ENCODE peak calls at places on chromosomes 2 and 18, in four cellular contexts. S is cardiac fibroblast, P is tibial artery, I is heart right ventricle. T is an unnamed sample.

GRCh38 chr2:74653985-74654882 is at the start of gene SEMA4F:
- DNase-seq in S (peak; percentile 94), I (peak; percentile 97), P (peak; percentile 95), T (peak; percentile 95)

GRCh38 chr2:56565143-56565542 is 381.4 kb downstream of the CCDC85A start:
- DNase-seq in P (no peak), I (no peak), S (no peak), T (no peak)

GRCh38 chr2:26609839-26610277 is 31.3 kb downstream of the CIB4 start:
- DNase-seq in S (no peak), P (no peak), I (no peak), T (no peak)

GRCh38 chr2:139992078-139992477 is 1211.9 kb upstream of the NXPH2 start:
- DNase-seq in I (no peak), P (no peak), S (no peak), T (no peak)

GRCh38 chr2:172168917-172169346 is 66.2 kb upstream of the DLX2 start:
- DNase-seq in I (no peak), S (peak; percentile 52), P (no peak), T (no peak)

GRCh38 chr2:11866358-11867335 is 120.2 kb downstream of the LPIN1 start:
- DNase-seq in I (no peak), S (no peak), P (no peak), T (no peak)

GRCh38 chr2:36455011-36455410 is 99.4 kb downstream of the CRIM1 start:
- DNase-seq in I (no peak), P (no peak), S (no peak), T (no peak)

GRCh38 chr18:62524443-62525200 is 1.8 kb downstream of the ZCCHC2 start:
- DNase-seq in I (peak; percentile 42), P (peak; percentile 47), S (peak; percentile 48), T (peak; percentile 69)

GRCh38 chr18:45567123-45567522 is 48.2 kb upstream of the SLC14A2 start:
- DNase-seq in I (no peak), S (peak; percentile 40), P (peak; percentile 43), T (no peak)

GRCh38 chr2:197324801-197325200 is 14.2 kb upstream of the ANKRD44 start:
- DNase-seq in P (no peak), I (no peak), S (no peak), T (no peak)

GRCh38 chr2:207353836-207354235 is 175.9 kb upstream of the CREB1 start:
- DNase-seq in S (no peak), P (no peak), I (no peak), T (no peak)

GRCh38 chr2:42025151-42025582 is 22.7 kb upstream of the PKDCC start:
- DNase-seq in S (peak; percentile 93), I (peak; percentile 71), P (peak; percentile 40), T (no peak)

GRCh38 chr2:102238039-102238756 is 51.4 kb downstream of the IL1RL2 start:
- DNase-seq in I (no peak), S (peak; percentile 88), P (no peak), T (no peak)

GRCh38 chr2:226795281-226796011 is 4.2 kb downstream of the IRS1 start:
- DNase-seq in I (peak; percentile 10), S (no peak), P (peak; percentile 23), T (no peak)

GRCh38 chr2:62856228-62857040 is 150.9 kb downstream of the EHBP1 start:
- DNase-seq in I (no peak), P (no peak), S (no peak), T (no peak)

GRCh38 chr2:98704499-98705332 is 26.2 kb downstream of the MGAT4A start:
- DNase-seq in P (no peak), S (no peak), I (no peak), T (no peak)

GRCh38 chr2:195533771-195534642 is 123.0 kb upstream of the SLC39A10 start:
- DNase-seq in S (peak; percentile 88), P (peak; percentile 83), I (peak; percentile 32), T (peak; percentile 42)

GRCh38 chr2:147456729-147457128 is 388.1 kb upstream of the ACVR2A start:
- DNase-seq in I (no peak), P (no peak), S (peak; percentile 14), T (no peak)

GRCh38 chr2:224442092-224442999 is 40.4 kb upstream of the FAM124B start:
- DNase-seq in P (no peak), S (peak; percentile 29), I (no peak), T (peak; percentile 4)

GRCh38 chr2:48283870-48284269 is 246.1 kb upstream of the STON1 start:
- DNase-seq in I (no peak), S (no peak), P (no peak), T (no peak)

GRCh38 chr2:217106650-217107014 is 246.8 kb upstream of the TNP1 start:
- DNase-seq in S (peak; percentile 15), I (no peak), P (no peak), T (no peak)

GRCh38 chr2:220935789-220936321 is 636.2 kb downstream of the EPHA4 start:
- DNase-seq in S (no peak), P (no peak), I (no peak), T (no peak)

GRCh38 chr2:207819021-207819687 is 49.4 kb upstream of the FZD5 start:
- DNase-seq in S (no peak), I (no peak), P (no peak), T (no peak)

GRCh38 chr2:97707428-97708380 is 5.7 kb upstream of the ZAP70 start:
- DNase-seq in S (no peak), I (no peak), P (no peak), T (no peak)

GRCh38 chr2:160301420-160301819 is 101.3 kb upstream of the ITGB6 start:
- DNase-seq in P (no peak), S (no peak), I (no peak), T (no peak)

GRCh38 chr2:233404227-233404626 is 49.9 kb downstream of the DGKD start:
- DNase-seq in P (no peak), S (peak; percentile 71), I (no peak), T (peak; percentile 66)

GRCh38 chr2:200300650-200301314 is 5.7 kb upstream of the SPATS2L start:
- DNase-seq in P (no peak), I (no peak), S (peak; percentile 68), T (no peak)

GRCh38 chr2:108069515-108070310 is 83.4 kb downstream of the SLC5A7 start:
- DNase-seq in I (no peak), P (no peak), S (no peak), T (no peak)

GRCh38 chr2:119425119-119425405 is 6.6 kb upstream of the TMEM37 start:
- DNase-seq in P (no peak), S (no peak), I (no peak), T (no peak)

GRCh38 chr18:25826377-25826776 is 264.0 kb downstream of the SS18 start:
- DNase-seq in I (no peak), S (no peak), P (no peak), T (no peak)

GRCh38 chr18:5431836-5432575 is 111.8 kb downstream of the EPB41L3 start:
- DNase-seq in I (no peak), P (no peak), S (no peak), T (no peak)